ENCODE peak calls at places on chromosomes 16 and 17, in six cellular contexts. D, Z, G, L, M and Y are unnamed samples.

GRCh38 chr16:2663553-2664521 is 18.5 kb upstream of the KCTD5 start:
- DNase-seq in D (peak; percentile 57), Z (peak; percentile 27), G (no peak), L (peak; percentile 26), M (no peak), Y (no peak)

GRCh38 chr17:59620518-59621259 is 994 bp downstream of the CLTC start:
- DNase-seq in D (peak; percentile 44), Z (peak; percentile 27), G (peak; percentile 33), L (peak; percentile 50), M (peak; percentile 70), Y (peak; percentile 40)

GRCh38 chr17:40530988-40531971 is 29.9 kb upstream of the TNS4 start:
- DNase-seq in D (no peak), Z (no peak), G (peak; percentile 56), L (no peak), M (peak; percentile 34), Y (no peak)

GRCh38 chr16:86664518-86665318 is 86.4 kb downstream of the FOXL1 start:
- DNase-seq in D (peak; percentile 85), Z (peak; percentile 94), G (peak; percentile 1), L (peak; percentile 98), M (no peak), Y (peak; percentile 2)

GRCh38 chr16:49546735-49547134 is 173.1 kb downstream of the C16orf78 start:
- DNase-seq in D (no peak), Z (no peak), G (no peak), L (no peak), M (no peak), Y (no peak)

GRCh38 chr17:50564916-50565315 is 4.4 kb downstream of the CACNA1G start:
- DNase-seq in D (peak; percentile 86), Z (peak; percentile 45), G (no peak), L (peak; percentile 57), M (no peak), Y (no peak)

GRCh38 chr17:21382560-21383495 is 6.7 kb downstream of the KCNJ12 start:
- DNase-seq in D (no peak), Z (no peak), G (no peak), L (no peak), M (no peak), Y (no peak)

GRCh38 chr16:84599528-84600202 is 18.2 kb downstream of the COTL1 start:
- DNase-seq in D (peak; percentile 94), Z (peak; percentile 88), G (peak; percentile 49), L (peak; percentile 78), M (no peak), Y (no peak)

GRCh38 chr16:4684763-4685162 is 8.6 kb upstream of the NUDT16L1 start:
- DNase-seq in D (no peak), Z (no peak), G (no peak), L (no peak), M (no peak), Y (peak; percentile 69)

GRCh38 chr17:66508896-66509843 is 206.8 kb downstream of the PRKCA start:
- DNase-seq in D (peak; percentile 63), Z (peak; percentile 96), G (no peak), L (peak; percentile 93), M (no peak), Y (peak; percentile 69)

GRCh38 chr17:22464041-22464440 is 771.7 kb downstream of the KCNJ18 start:
- DNase-seq in D (no peak), Z (no peak), G (no peak), L (no peak), M (no peak), Y (no peak)

GRCh38 chr17:81401727-81402529 is 6.7 kb downstream of the BAHCC1 start:
- DNase-seq in D (peak; percentile 65), Z (peak; percentile 71), G (no peak), L (peak; percentile 32), M (no peak), Y (no peak)

GRCh38 chr17:75799402-75799801 is 14.8 kb downstream of the UNK start:
- DNase-seq in D (no peak), Z (no peak), G (no peak), L (no peak), M (no peak), Y (no peak)